ENCODE peak calls at places on chromosome 12, in five cellular contexts. B is K562, R is SK-N-SH, K is GM12878, N is HepG2. X is an unnamed sample.

GRCh38 chr12:92625639-92626310 is 77.0 kb upstream of the PLEKHG7 start:
- DNase-seq in B (no peak), R (no peak), K (no peak), N (no peak), X (no peak)

GRCh38 chr12:69324797-69325466 is 23.2 kb upstream of the LYZ start:
- DNase-seq in B (no peak), R (no peak), K (peak; percentile 26), N (no peak), X (no peak)

GRCh38 chr12:53100466-53101151 is 2.7 kb upstream of the SOAT2 start:
- DNase-seq in B (no peak), R (no peak), K (no peak), N (no peak), X (peak; percentile 7)

GRCh38 chr12:76083246-76083735 is 1.2 kb downstream of the NAP1L1 start:
- DNase-seq in B (no peak), R (no peak), K (no peak), N (no peak), X (no peak)

GRCh38 chr12:119988440-119988787 is 622 bp upstream of the BICDL1 start:
- DNase-seq in B (no peak), R (peak; percentile 69), K (no peak), N (no peak), X (no peak)

GRCh38 chr12:41228066-41228820 is 40.1 kb downstream of the PDZRN4 start:
- DNase-seq in B (no peak), R (no peak), K (no peak), N (no peak), X (no peak)

GRCh38 chr12:11723993-11724392 is 74.5 kb downstream of the ETV6 start:
- DNase-seq in B (no peak), R (no peak), K (no peak), N (no peak), X (peak; percentile 21)

GRCh38 chr12:56029666-56030293 is 8.9 kb downstream of the IKZF4 start:
- DNase-seq in B (peak; percentile 67), R (peak; percentile 76), K (no peak), N (peak; percentile 71), X (peak; percentile 63)

GRCh38 chr12:105986779-105987686 is 151.7 kb downstream of the NUAK1 start:
- DNase-seq in B (no peak), R (no peak), K (no peak), N (no peak), X (no peak)

GRCh38 chr12:120339256-120339655 is 11.7 kb upstream of the PLA2G1B start:
- DNase-seq in B (no peak), R (no peak), K (no peak), N (no peak), X (no peak)

GRCh38 chr12:97404549-97404948 is 58.1 kb upstream of the RMST start:
- DNase-seq in B (peak; percentile 10), R (peak; percentile 61), K (peak; percentile 23), N (peak; percentile 51), X (peak; percentile 59)

GRCh38 chr12:46386877-46387629 is 14.5 kb upstream of the SLC38A2 start:
- DNase-seq in B (no peak), R (no peak), K (no peak), N (no peak), X (no peak)

GRCh38 chr12:53500119-53500775 is 836 bp upstream of the TARBP2 start:
- DNase-seq in B (peak; percentile 97), R (peak; percentile 91), K (no peak), N (peak; percentile 44), X (no peak)

GRCh38 chr12:6376079-6376941 is 947 bp upstream of the SCNN1A start:
- DNase-seq in B (peak; percentile 39), R (peak; percentile 55), K (no peak), N (peak; percentile 64), X (peak; percentile 75)

GRCh38 chr12:47896633-47897032 is 8.2 kb downstream of the VDR start:
- DNase-seq in B (no peak), R (no peak), K (no peak), N (no peak), X (no peak)

GRCh38 chr12:19121449-19122018 is 8.0 kb upstream of the PLEKHA5 start:
- DNase-seq in B (no peak), R (no peak), K (no peak), N (no peak), X (no peak)

DNA sequence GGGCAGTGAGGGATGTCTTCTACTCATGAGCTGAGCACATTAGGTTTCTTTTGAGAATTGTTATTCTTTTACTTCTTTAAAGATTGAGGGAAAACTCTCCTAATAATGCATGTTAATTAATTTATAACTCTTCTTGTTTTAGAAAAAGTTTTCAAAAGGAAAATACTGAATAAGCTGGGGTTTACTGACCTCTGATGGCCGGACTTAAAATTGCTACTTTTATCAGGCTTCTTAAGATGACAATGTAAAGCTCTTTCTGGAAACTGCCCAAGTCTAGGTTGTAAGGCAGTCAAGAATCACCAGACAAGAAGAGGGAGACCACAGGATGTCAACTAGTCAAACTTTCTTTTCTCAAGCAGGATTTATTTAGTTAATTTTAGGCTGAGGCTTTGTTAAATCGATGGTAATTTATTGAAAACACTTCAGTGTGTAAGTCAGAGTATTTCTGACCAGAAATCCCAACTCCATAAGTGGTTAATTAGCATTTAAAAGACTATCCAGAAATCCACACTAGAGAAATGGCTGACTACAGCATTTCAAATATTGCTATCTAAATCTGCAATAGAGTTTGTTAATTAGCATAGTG is 82.1 kb downstream of the AVPR1A start:
- DNase-seq in B (peak; percentile 35), R (peak; percentile 0), K (no peak), N (peak; percentile 33), X (peak; percentile 26)
- TF ChIP-seq FOXM1 in B (no peak), R (no peak), K (no peak), N (no peak), X (no peak)

GRCh38 chr12:99809921-99810320 is 162.4 kb downstream of the GARIN6 start:
- DNase-seq in B (no peak), R (no peak), K (no peak), N (peak; percentile 18), X (no peak)

GRCh38 chr12:99806304-99806703 is 158.8 kb downstream of the GARIN6 start:
- DNase-seq in B (no peak), R (no peak), K (no peak), N (no peak), X (no peak)

DNA sequence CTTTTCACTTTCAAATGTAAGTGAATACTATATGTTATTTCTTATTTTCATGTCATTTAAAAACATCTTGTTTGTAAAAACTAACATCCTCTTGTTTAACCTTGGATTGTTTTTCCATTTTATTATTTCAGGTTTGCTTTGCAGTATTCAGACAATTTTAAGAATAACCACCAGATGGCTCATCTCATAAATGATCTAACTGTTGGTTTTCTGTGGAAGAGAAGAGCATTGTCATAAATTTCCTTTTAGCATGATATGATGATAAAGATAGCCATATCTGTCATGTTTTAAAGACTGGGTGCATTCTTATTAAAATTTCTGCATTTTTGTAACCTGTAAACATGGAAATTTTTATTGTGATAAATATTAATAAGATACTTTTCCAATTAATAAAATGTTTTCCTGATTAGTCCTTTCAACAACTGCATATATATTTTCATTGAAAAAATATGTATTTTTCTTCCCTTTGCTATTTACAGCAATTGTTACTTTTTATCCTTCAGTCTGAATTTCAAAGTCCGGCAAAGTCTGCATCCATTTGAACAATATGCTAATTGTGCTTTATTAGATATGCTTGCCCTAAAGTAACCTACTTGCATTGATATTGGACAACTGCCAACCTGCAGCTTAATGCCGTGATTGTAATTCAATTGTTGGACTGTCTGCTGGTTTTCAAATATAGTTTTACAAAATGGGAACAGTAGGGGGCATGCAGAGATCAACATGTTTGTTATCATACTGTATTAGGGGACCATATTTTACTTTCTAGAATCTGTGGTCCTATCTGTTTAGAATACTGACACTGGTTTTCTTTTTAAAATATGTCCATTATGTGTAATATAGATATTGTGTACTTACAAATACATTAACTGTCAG is 163.4 kb downstream of the GARIN6 start:
- DNase-seq in B (no peak), R (peak; percentile 21), K (no peak), N (peak; percentile 9), X (no peak)
- TF ChIP-seq FOXM1 in B (no peak), R (no peak), K (no peak), N (no peak), X (no peak)

GRCh38 chr12:116346751-116347150 is 69.3 kb upstream of the MED13L start:
- DNase-seq in B (peak; percentile 52), R (no peak), K (no peak), N (no peak), X (no peak)
- TF ChIP-seq FOXM1 in B (no peak), R (no peak), K (no peak), N (no peak), X (no peak)

DNA sequence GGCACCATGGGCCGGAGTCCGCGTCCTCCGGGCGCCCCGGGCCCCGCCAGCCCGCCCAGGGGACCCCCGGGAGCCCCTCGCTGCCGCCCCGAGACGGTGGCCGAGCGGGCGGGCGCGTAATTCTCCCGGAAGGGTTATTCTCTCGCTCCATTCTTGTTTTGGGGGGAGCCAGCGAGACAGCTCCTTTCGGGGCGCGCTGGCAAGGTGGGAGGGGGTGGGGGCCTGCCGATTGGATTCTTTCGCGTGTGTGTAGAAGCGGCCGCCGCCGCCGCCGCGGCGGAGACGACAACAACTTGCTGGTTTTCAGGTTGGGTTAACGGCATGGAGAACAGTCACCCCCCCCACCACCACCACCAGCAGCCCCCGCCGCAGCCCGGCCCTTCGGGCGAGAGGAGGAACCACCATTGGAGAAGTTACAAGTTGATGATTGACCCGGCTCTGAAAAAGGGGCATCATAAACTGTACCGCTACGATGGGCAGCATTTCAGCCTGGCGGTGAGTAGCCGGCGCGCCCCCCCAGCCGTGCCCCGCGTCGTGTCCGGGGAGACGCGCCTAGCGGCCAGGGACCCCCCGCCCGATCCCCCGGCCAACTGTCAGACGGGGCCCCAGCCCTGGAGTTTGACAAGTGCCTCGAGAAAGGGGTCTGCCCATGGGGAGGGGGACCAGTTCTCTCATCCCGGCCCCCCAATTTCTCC is 755 bp downstream of the SETD1B start:
- DNase-seq in B (no peak), R (peak; percentile 61), K (no peak), N (peak; percentile 55), X (no peak)
- TF ChIP-seq FOXM1 in B (no peak), R (no peak), K (no peak), N (no peak), X (no peak)